ENCODE peak calls at places on chromosomes 16 and 17, in seven cellular contexts. A is nephron progenitor cell; X is stimulated activated naive CD4-positive, alpha-beta T cell; Z is RPMI7951; K is EH; S is Caki2; U is mesendoderm. M is an unnamed sample.

GRCh38 chr17:58666858-58667267 is 25.0 kb downstream of the TEX14 start:
- DNase-seq in K (peak), U (no peak), A (no peak), Z (peak), X (peak), S (no peak), M (no peak)

GRCh38 chr16:28098171-28098958 is 34.9 kb upstream of the GSG1L start:
- DNase-seq in Z (no peak), A (no peak), S (no peak), U (peak), K (no peak), X (no peak), M (no peak)

GRCh38 chr17:37399404-37399803 is 7.2 kb downstream of the ACACA start:
- DNase-seq in K (no peak), X (no peak), U (no peak), Z (peak), S (no peak), A (no peak), M (no peak)

GRCh38 chr17:13582776-13583414 is 18.8 kb downstream of the HS3ST3A1 start:
- DNase-seq in A (no peak), K (peak), Z (peak), S (no peak), U (no peak), X (no peak), M (no peak)

GRCh38 chr17:77833769-77834168 is 124.7 kb upstream of the TNRC6C start:
- DNase-seq in Z (no peak), A (no peak), X (no peak), S (no peak), K (no peak), U (no peak), M (no peak)

GRCh38 chr17:77875881-77876509 is 82.5 kb upstream of the TNRC6C start:
- DNase-seq in X (no peak), S (peak), K (peak), U (no peak), Z (peak), A (no peak), M (no peak)

GRCh38 chr17:14840616-14841231 is 424.4 kb downstream of the PMP22 start:
- DNase-seq in X (no peak), K (peak), Z (peak), S (no peak), U (no peak), A (no peak), M (no peak)

GRCh38 chr17:81245665-81246342 is 6.7 kb downstream of the NDUFAF8 start:
- DNase-seq in X (no peak), S (no peak), U (no peak), Z (no peak), K (no peak), A (no peak), M (no peak)

GRCh38 chr16:66427451-66427860 is 361 bp downstream of the BEAN1 start:
- DNase-seq in A (no peak), U (no peak), X (no peak), S (no peak), Z (no peak), K (no peak), M (no peak)